ENCODE peak calls at places on chromosomes 4 and X, in six cellular contexts. One of them, this sample, is unnamed.

GRCh38 chrX:47540754-47541538 is 20.1 kb upstream of the ARAF start:
- DNase-seq in HL-60: no peak
- DNase-seq in bronchial epithelial cell: peak
- DNase-seq in activated CD4-positive, alpha-beta T cell treated with anti-CD3 and anti-CD28 coated beads, Interleukin-2, amount 50 U/mL, for 24 hours: no peak
- DNase-seq in activated T-helper 1 cell treated with anti-CD3 and anti-CD28 coated beads, Interleukin-2, amount 50 U/mL, for 16 hours: no peak
- DNase-seq in CD4-positive, alpha-beta T cell: no peak
- DNase-seq in this sample: peak

GRCh38 chr4:187663076-187663475 is 332.5 kb upstream of the ZFP42 start:
- DNase-seq in HL-60: no peak
- DNase-seq in bronchial epithelial cell: peak
- DNase-seq in activated CD4-positive, alpha-beta T cell treated with anti-CD3 and anti-CD28 coated beads, Interleukin-2, amount 50 U/mL, for 24 hours: no peak
- DNase-seq in activated T-helper 1 cell treated with anti-CD3 and anti-CD28 coated beads, Interleukin-2, amount 50 U/mL, for 16 hours: no peak
- DNase-seq in CD4-positive, alpha-beta T cell: no peak
- DNase-seq in this sample: no peak

GRCh38 chrX:19599253-19599652 is 83.9 kb upstream of the MAP3K15 start:
- DNase-seq in HL-60: no peak
- DNase-seq in bronchial epithelial cell: no peak
- DNase-seq in activated CD4-positive, alpha-beta T cell treated with anti-CD3 and anti-CD28 coated beads, Interleukin-2, amount 50 U/mL, for 24 hours: no peak
- DNase-seq in activated T-helper 1 cell treated with anti-CD3 and anti-CD28 coated beads, Interleukin-2, amount 50 U/mL, for 16 hours: no peak
- DNase-seq in CD4-positive, alpha-beta T cell: no peak
- DNase-seq in this sample: no peak

GRCh38 chr4:11487139-11487538 is 58.4 kb upstream of the HS3ST1 start:
- DNase-seq in HL-60: no peak
- DNase-seq in bronchial epithelial cell: no peak
- DNase-seq in activated CD4-positive, alpha-beta T cell treated with anti-CD3 and anti-CD28 coated beads, Interleukin-2, amount 50 U/mL, for 24 hours: no peak
- DNase-seq in activated T-helper 1 cell treated with anti-CD3 and anti-CD28 coated beads, Interleukin-2, amount 50 U/mL, for 16 hours: no peak
- DNase-seq in CD4-positive, alpha-beta T cell: no peak
- DNase-seq in this sample: no peak

GRCh38 chrX:39162322-39162721 is 361.1 kb downstream of the MID1IP1 start:
- DNase-seq in HL-60: no peak
- DNase-seq in bronchial epithelial cell: no peak
- DNase-seq in activated CD4-positive, alpha-beta T cell treated with anti-CD3 and anti-CD28 coated beads, Interleukin-2, amount 50 U/mL, for 24 hours: peak
- DNase-seq in activated T-helper 1 cell treated with anti-CD3 and anti-CD28 coated beads, Interleukin-2, amount 50 U/mL, for 16 hours: no peak
- DNase-seq in CD4-positive, alpha-beta T cell: no peak
- DNase-seq in this sample: no peak

GRCh38 chr4:181509073-181509472 is 734.1 kb upstream of the TENM3 start:
- DNase-seq in HL-60: no peak
- DNase-seq in bronchial epithelial cell: no peak
- DNase-seq in activated CD4-positive, alpha-beta T cell treated with anti-CD3 and anti-CD28 coated beads, Interleukin-2, amount 50 U/mL, for 24 hours: no peak
- DNase-seq in activated T-helper 1 cell treated with anti-CD3 and anti-CD28 coated beads, Interleukin-2, amount 50 U/mL, for 16 hours: no peak
- DNase-seq in CD4-positive, alpha-beta T cell: no peak
- DNase-seq in this sample: no peak

GRCh38 chrX:154517101-154517781 is 1.2 kb upstream of the FAM3A start:
- DNase-seq in HL-60: no peak
- DNase-seq in bronchial epithelial cell: no peak
- DNase-seq in activated CD4-positive, alpha-beta T cell treated with anti-CD3 and anti-CD28 coated beads, Interleukin-2, amount 50 U/mL, for 24 hours: no peak
- DNase-seq in activated T-helper 1 cell treated with anti-CD3 and anti-CD28 coated beads, Interleukin-2, amount 50 U/mL, for 16 hours: no peak
- DNase-seq in CD4-positive, alpha-beta T cell: no peak
- DNase-seq in this sample: no peak

GRCh38 chrX:153639177-153640044 is 7.6 kb upstream of the DUSP9 start:
- DNase-seq in HL-60: no peak
- DNase-seq in bronchial epithelial cell: no peak
- DNase-seq in activated CD4-positive, alpha-beta T cell treated with anti-CD3 and anti-CD28 coated beads, Interleukin-2, amount 50 U/mL, for 24 hours: no peak
- DNase-seq in activated T-helper 1 cell treated with anti-CD3 and anti-CD28 coated beads, Interleukin-2, amount 50 U/mL, for 16 hours: no peak
- DNase-seq in CD4-positive, alpha-beta T cell: no peak
- DNase-seq in this sample: no peak

GRCh38 chr4:21577066-21577465 is 371.5 kb downstream of the KCNIP4 start:
- DNase-seq in HL-60: no peak
- DNase-seq in bronchial epithelial cell: no peak
- DNase-seq in activated CD4-positive, alpha-beta T cell treated with anti-CD3 and anti-CD28 coated beads, Interleukin-2, amount 50 U/mL, for 24 hours: no peak
- DNase-seq in activated T-helper 1 cell treated with anti-CD3 and anti-CD28 coated beads, Interleukin-2, amount 50 U/mL, for 16 hours: no peak
- DNase-seq in CD4-positive, alpha-beta T cell: no peak
- DNase-seq in this sample: no peak

GRCh38 chrX:110384490-110384889 is 25.8 kb downstream of the RTL9 start:
- DNase-seq in HL-60: no peak
- DNase-seq in bronchial epithelial cell: peak
- DNase-seq in activated CD4-positive, alpha-beta T cell treated with anti-CD3 and anti-CD28 coated beads, Interleukin-2, amount 50 U/mL, for 24 hours: no peak
- DNase-seq in activated T-helper 1 cell treated with anti-CD3 and anti-CD28 coated beads, Interleukin-2, amount 50 U/mL, for 16 hours: no peak
- DNase-seq in CD4-positive, alpha-beta T cell: no peak
- DNase-seq in this sample: peak

GRCh38 chr4:3817561-3817960 is 51.4 kb downstream of the ADRA2C start:
- DNase-seq in HL-60: no peak
- DNase-seq in bronchial epithelial cell: no peak
- DNase-seq in activated CD4-positive, alpha-beta T cell treated with anti-CD3 and anti-CD28 coated beads, Interleukin-2, amount 50 U/mL, for 24 hours: no peak
- DNase-seq in activated T-helper 1 cell treated with anti-CD3 and anti-CD28 coated beads, Interleukin-2, amount 50 U/mL, for 16 hours: no peak
- DNase-seq in CD4-positive, alpha-beta T cell: no peak
- DNase-seq in this sample: no peak

GRCh38 chr4:26081795-26082498 is 167.9 kb downstream of the SMIM20 start:
- DNase-seq in HL-60: peak
- DNase-seq in bronchial epithelial cell: peak
- DNase-seq in activated CD4-positive, alpha-beta T cell treated with anti-CD3 and anti-CD28 coated beads, Interleukin-2, amount 50 U/mL, for 24 hours: no peak
- DNase-seq in activated T-helper 1 cell treated with anti-CD3 and anti-CD28 coated beads, Interleukin-2, amount 50 U/mL, for 16 hours: no peak
- DNase-seq in CD4-positive, alpha-beta T cell: no peak
- DNase-seq in this sample: peak

GRCh38 chr4:63296773-63297172 is 1112.5 kb downstream of the TECRL start:
- DNase-seq in HL-60: no peak
- DNase-seq in bronchial epithelial cell: peak
- DNase-seq in activated CD4-positive, alpha-beta T cell treated with anti-CD3 and anti-CD28 coated beads, Interleukin-2, amount 50 U/mL, for 24 hours: no peak
- DNase-seq in activated T-helper 1 cell treated with anti-CD3 and anti-CD28 coated beads, Interleukin-2, amount 50 U/mL, for 16 hours: no peak
- DNase-seq in CD4-positive, alpha-beta T cell: no peak
- DNase-seq in this sample: no peak

GRCh38 chr4:6473264-6474052 is 1.0 kb upstream of the PPP2R2C start:
- DNase-seq in HL-60: no peak
- DNase-seq in bronchial epithelial cell: no peak
- DNase-seq in activated CD4-positive, alpha-beta T cell treated with anti-CD3 and anti-CD28 coated beads, Interleukin-2, amount 50 U/mL, for 24 hours: no peak
- DNase-seq in activated T-helper 1 cell treated with anti-CD3 and anti-CD28 coated beads, Interleukin-2, amount 50 U/mL, for 16 hours: no peak
- DNase-seq in CD4-positive, alpha-beta T cell: no peak
- DNase-seq in this sample: no peak

GRCh38 chr4:142846105-142846728 is at the start of gene INPP4B:
- DNase-seq in HL-60: no peak
- DNase-seq in bronchial epithelial cell: peak
- DNase-seq in activated CD4-positive, alpha-beta T cell treated with anti-CD3 and anti-CD28 coated beads, Interleukin-2, amount 50 U/mL, for 24 hours: peak
- DNase-seq in activated T-helper 1 cell treated with anti-CD3 and anti-CD28 coated beads, Interleukin-2, amount 50 U/mL, for 16 hours: peak
- DNase-seq in CD4-positive, alpha-beta T cell: peak
- DNase-seq in this sample: peak

GRCh38 chr4:119656342-119656741 is 27.7 kb upstream of the PDE5A start:
- DNase-seq in HL-60: no peak
- DNase-seq in bronchial epithelial cell: no peak
- DNase-seq in activated CD4-positive, alpha-beta T cell treated with anti-CD3 and anti-CD28 coated beads, Interleukin-2, amount 50 U/mL, for 24 hours: no peak
- DNase-seq in activated T-helper 1 cell treated with anti-CD3 and anti-CD28 coated beads, Interleukin-2, amount 50 U/mL, for 16 hours: no peak
- DNase-seq in CD4-positive, alpha-beta T cell: no peak
- DNase-seq in this sample: no peak

GRCh38 chrX:136907626-136908025 is 27.1 kb upstream of the RBMX start:
- DNase-seq in HL-60: no peak
- DNase-seq in bronchial epithelial cell: no peak
- DNase-seq in activated CD4-positive, alpha-beta T cell treated with anti-CD3 and anti-CD28 coated beads, Interleukin-2, amount 50 U/mL, for 24 hours: no peak
- DNase-seq in activated T-helper 1 cell treated with anti-CD3 and anti-CD28 coated beads, Interleukin-2, amount 50 U/mL, for 16 hours: no peak
- DNase-seq in CD4-positive, alpha-beta T cell: no peak
- DNase-seq in this sample: no peak

GRCh38 chr4:28451346-28451745 is 1590.7 kb downstream of the STIM2 start:
- DNase-seq in HL-60: no peak
- DNase-seq in bronchial epithelial cell: no peak
- DNase-seq in activated CD4-positive, alpha-beta T cell treated with anti-CD3 and anti-CD28 coated beads, Interleukin-2, amount 50 U/mL, for 24 hours: no peak
- DNase-seq in activated T-helper 1 cell treated with anti-CD3 and anti-CD28 coated beads, Interleukin-2, amount 50 U/mL, for 16 hours: no peak
- DNase-seq in CD4-positive, alpha-beta T cell: no peak
- DNase-seq in this sample: no peak

GRCh38 chr4:8675383-8675782 is 82.8 kb downstream of the CPZ start:
- DNase-seq in HL-60: no peak
- DNase-seq in bronchial epithelial cell: no peak
- DNase-seq in activated CD4-positive, alpha-beta T cell treated with anti-CD3 and anti-CD28 coated beads, Interleukin-2, amount 50 U/mL, for 24 hours: no peak
- DNase-seq in activated T-helper 1 cell treated with anti-CD3 and anti-CD28 coated beads, Interleukin-2, amount 50 U/mL, for 16 hours: no peak
- DNase-seq in CD4-positive, alpha-beta T cell: no peak
- DNase-seq in this sample: peak

GRCh38 chr4:100417565-100417964 is 100.3 kb downstream of the EMCN start:
- DNase-seq in HL-60: no peak
- DNase-seq in bronchial epithelial cell: peak
- DNase-seq in activated CD4-positive, alpha-beta T cell treated with anti-CD3 and anti-CD28 coated beads, Interleukin-2, amount 50 U/mL, for 24 hours: no peak
- DNase-seq in activated T-helper 1 cell treated with anti-CD3 and anti-CD28 coated beads, Interleukin-2, amount 50 U/mL, for 16 hours: no peak
- DNase-seq in CD4-positive, alpha-beta T cell: no peak
- DNase-seq in this sample: no peak

GRCh38 chr4:111283066-111283677 is 660.3 kb upstream of the PITX2 start:
- DNase-seq in HL-60: peak
- DNase-seq in bronchial epithelial cell: peak
- DNase-seq in activated CD4-positive, alpha-beta T cell treated with anti-CD3 and anti-CD28 coated beads, Interleukin-2, amount 50 U/mL, for 24 hours: no peak
- DNase-seq in activated T-helper 1 cell treated with anti-CD3 and anti-CD28 coated beads, Interleukin-2, amount 50 U/mL, for 16 hours: no peak
- DNase-seq in CD4-positive, alpha-beta T cell: no peak
- DNase-seq in this sample: peak

GRCh38 chr4:151676301-151676700 is 84.5 kb downstream of the GATB start:
- DNase-seq in HL-60: no peak
- DNase-seq in bronchial epithelial cell: peak
- DNase-seq in activated CD4-positive, alpha-beta T cell treated with anti-CD3 and anti-CD28 coated beads, Interleukin-2, amount 50 U/mL, for 24 hours: no peak
- DNase-seq in activated T-helper 1 cell treated with anti-CD3 and anti-CD28 coated beads, Interleukin-2, amount 50 U/mL, for 16 hours: no peak
- DNase-seq in CD4-positive, alpha-beta T cell: no peak
- DNase-seq in this sample: peak

This sample was measured in dermis blood vessel endothelial cell.